ENCODE peak calls at places on chromosome 22, in five cellular contexts. I is NT2/D1, X is HepG2, G is H1, S is GM12878. P is an unnamed sample.

GRCh38 chr22:35514366-35514765 is 26.3 kb upstream of the RASD2 start:
- DNase-seq in I (no peak), S (no peak), X (no peak), G (no peak), P (no peak)

GRCh38 chr22:41405588-41405987 is 23.8 kb downstream of the TEF start:
- DNase-seq in S (no peak), I (no peak), G (no peak), X (no peak), P (no peak)

GRCh38 chr22:20904008-20904979 is 12.9 kb upstream of the CRKL start:
- DNase-seq in I (no peak), X (peak), G (no peak), S (no peak), P (no peak)

GRCh38 chr22:38727530-38728451 is 22.0 kb downstream of the GTPBP1 start:
- DNase-seq in I (no peak), X (no peak), S (no peak), G (no peak), P (no peak)

GRCh38 chr22:28736296-28737155 is 5.1 kb downstream of the CHEK2 start:
- DNase-seq in I (peak), G (no peak), S (no peak), X (no peak), P (no peak)

GRCh38 chr22:40046126-40046525 is 51.4 kb downstream of the FAM83F start:
- DNase-seq in G (no peak), X (no peak), I (no peak), S (no peak), P (no peak)

GRCh38 chr22:28988455-28988854 is 73.2 kb downstream of the C22orf31 start:
- DNase-seq in I (no peak), X (no peak), S (no peak), G (no peak), P (no peak)

GRCh38 chr22:35705141-35705540 is 12.5 kb upstream of the APOL5 start:
- DNase-seq in G (no peak), I (no peak), X (no peak), S (no peak), P (no peak)

GRCh38 chr22:23773247-23774113 is 831 bp downstream of the MMP11 start:
- DNase-seq in S (no peak), X (no peak), I (no peak), G (no peak), P (no peak)

GRCh38 chr22:44816141-44816540 is 63.8 kb downstream of the ARHGAP8 start:
- DNase-seq in X (no peak), I (no peak), S (no peak), G (no peak), P (no peak)

GRCh38 chr22:36753120-36753802 is 22.7 kb downstream of the IFT27 start:
- DNase-seq in G (no peak), S (no peak), X (no peak), I (no peak), P (no peak)

GRCh38 chr22:35349704-35350538 is 31.0 kb upstream of the HMOX1 start:
- DNase-seq in X (no peak), G (no peak), I (no peak), S (no peak), P (no peak)

GRCh38 chr22:44179196-44179988 is 1.3 kb upstream of the PARVG start:
- DNase-seq in X (no peak), G (no peak), I (no peak), S (no peak), P (no peak)

GRCh38 chr22:40585205-40585778 is 51.2 kb downstream of the MRTFA start:
- DNase-seq in I (no peak), G (no peak), X (no peak), S (no peak), P (no peak)

GRCh38 chr22:37172266-37173245 is 15.5 kb downstream of the C1QTNF6 start:
- DNase-seq in G (no peak), X (no peak), I (no peak), S (no peak), P (no peak)

GRCh38 chr22:44711701-44712100 is 9.7 kb downstream of the PRR5 start:
- DNase-seq in I (no peak), S (no peak), X (no peak), G (no peak), P (no peak)

GRCh38 chr22:47810505-47811500 is 1048.4 kb downstream of the TBC1D22A start:
- DNase-seq in I (no peak), S (no peak), X (no peak), G (no peak), P (no peak)
- TF ChIP-seq SUZ12 in I (no peak), S (no peak), X (no peak), G (no peak), P (no peak)

GRCh38 chr22:46878549-46878948 is 116.1 kb downstream of the TBC1D22A start:
- DNase-seq in X (no peak), S (no peak), G (no peak), I (no peak), P (peak)
- TF ChIP-seq SUZ12 in X (no peak), S (no peak), G (no peak), I (no peak), P (no peak)

GRCh38 chr22:16960220-16960883 is 47.7 kb downstream of the GAB4 start:
- DNase-seq in I (no peak), S (no peak), X (no peak), G (peak), P (peak)

GRCh38 chr22:16959345-16959930 is 48.6 kb downstream of the GAB4 start:
- DNase-seq in I (no peak), G (peak), S (no peak), X (no peak), P (peak)

GRCh38 chr22:16962501-16962900 is 45.5 kb downstream of the GAB4 start:
- DNase-seq in G (no peak), I (no peak), X (no peak), S (no peak), P (no peak)

GRCh38 chr22:16961477-16962186 is 46.4 kb downstream of the GAB4 start:
- DNase-seq in G (peak), S (no peak), X (no peak), I (no peak), P (peak)

GRCh38 chr22:16960884-16961249 is 47.2 kb downstream of the GAB4 start:
- DNase-seq in X (no peak), G (no peak), S (no peak), I (no peak), P (peak)
- TF ChIP-seq SUZ12 in X (no peak), G (no peak), S (no peak), I (no peak), P (no peak)

GRCh38 chr22:26890870-26891269 is 233.5 kb downstream of the MIAT start:
- DNase-seq in X (no peak), G (peak), I (no peak), S (no peak), P (no peak)

GRCh38 chr22:26893711-26894110 is 236.3 kb downstream of the MIAT start:
- DNase-seq in I (peak), G (peak), S (no peak), X (no peak), P (no peak)

GRCh38 chr22:26891431-26891830 is 234.0 kb downstream of the MIAT start:
- DNase-seq in G (no peak), I (no peak), S (no peak), X (no peak), P (no peak)

GRCh38 chr22:26893034-26893710 is 235.8 kb downstream of the MIAT start:
- DNase-seq in X (no peak), G (peak), S (no peak), I (no peak), P (no peak)

DNA sequence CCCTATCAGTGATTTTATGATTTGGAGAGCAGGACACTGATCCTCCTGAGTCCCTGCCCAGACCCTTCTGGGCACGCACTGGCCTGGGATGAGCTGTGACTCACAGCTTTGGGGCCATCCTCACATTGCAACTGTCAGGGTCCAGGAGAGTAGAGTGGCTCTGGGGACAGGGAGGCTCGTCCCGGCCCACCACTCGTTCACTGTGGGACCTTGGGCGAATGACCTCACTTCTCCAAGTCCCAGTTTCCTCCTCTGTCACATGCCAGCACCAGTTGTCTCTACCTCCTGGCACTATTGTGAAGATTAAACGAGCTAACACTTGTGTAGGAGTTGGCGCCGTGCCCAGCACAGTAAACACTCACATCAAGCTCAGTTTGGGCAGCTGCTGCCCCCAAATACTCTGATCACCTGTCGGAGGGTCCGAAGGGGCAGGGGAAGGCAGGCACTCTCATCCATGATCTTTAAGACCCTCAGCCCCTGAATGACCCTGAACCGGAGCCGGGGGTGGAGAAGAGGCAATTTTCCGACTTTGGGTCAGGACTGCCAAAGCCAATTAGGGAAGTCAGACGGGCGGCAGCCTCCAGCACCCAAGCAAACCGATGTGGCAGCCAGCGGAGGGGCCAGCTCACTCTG is 235.1 kb downstream of the MIAT start:
- DNase-seq in G (peak), S (no peak), X (no peak), I (no peak), P (no peak)
- TF ChIP-seq SUZ12 in G (no peak), S (no peak), X (no peak), I (no peak), P (no peak)

GRCh38 chr22:48941903-48942625 is 885.6 kb downstream of the BRD1 start:
- DNase-seq in I (no peak), S (no peak), X (no peak), G (peak), P (no peak)
- TF ChIP-seq SUZ12 in I (no peak), S (no peak), X (no peak), G (no peak), P (no peak)

DNA sequence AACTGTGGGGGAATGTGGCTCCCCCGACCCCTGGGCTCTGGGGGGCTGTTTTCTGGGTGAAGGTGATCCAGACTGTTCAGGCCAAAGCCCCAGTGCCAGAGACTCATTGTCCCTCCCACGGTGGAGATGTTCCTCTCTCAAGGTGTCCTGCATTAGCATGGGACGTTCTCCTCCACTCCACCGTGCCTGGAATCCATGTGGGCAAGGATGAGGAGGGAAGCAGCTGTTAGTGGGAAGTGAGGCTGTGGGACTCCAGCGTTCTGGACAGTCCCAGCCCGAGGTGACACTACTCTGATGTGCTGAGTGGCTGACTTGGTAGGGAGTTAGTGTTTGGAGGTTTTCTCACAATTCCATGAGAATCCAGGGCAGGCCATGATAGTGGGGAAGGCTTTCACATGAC is 31.4 kb upstream of the CLDN5 start:
- DNase-seq in I (no peak), S (no peak), G (no peak), X (no peak), P (no peak)
- TF ChIP-seq SUZ12 in I (no peak), S (no peak), G (no peak), X (no peak), P (no peak)

GRCh38 chr22:43158778-43159483 is 7.6 kb downstream of the TSPO start:
- DNase-seq in S (no peak), X (no peak), I (no peak), G (no peak), P (no peak)

GRCh38 chr22:43162412-43163150 is 11.2 kb downstream of the TSPO start:
- DNase-seq in I (no peak), S (no peak), X (no peak), G (no peak), P (no peak)

GRCh38 chr22:43157874-43158546 is 6.7 kb downstream of the TSPO start:
- DNase-seq in G (no peak), X (no peak), S (no peak), I (no peak), P (no peak)

GRCh38 chr22:43160497-43161126 is 9.3 kb downstream of the TSPO start:
- DNase-seq in S (no peak), I (no peak), X (no peak), G (no peak), P (no peak)

DNA sequence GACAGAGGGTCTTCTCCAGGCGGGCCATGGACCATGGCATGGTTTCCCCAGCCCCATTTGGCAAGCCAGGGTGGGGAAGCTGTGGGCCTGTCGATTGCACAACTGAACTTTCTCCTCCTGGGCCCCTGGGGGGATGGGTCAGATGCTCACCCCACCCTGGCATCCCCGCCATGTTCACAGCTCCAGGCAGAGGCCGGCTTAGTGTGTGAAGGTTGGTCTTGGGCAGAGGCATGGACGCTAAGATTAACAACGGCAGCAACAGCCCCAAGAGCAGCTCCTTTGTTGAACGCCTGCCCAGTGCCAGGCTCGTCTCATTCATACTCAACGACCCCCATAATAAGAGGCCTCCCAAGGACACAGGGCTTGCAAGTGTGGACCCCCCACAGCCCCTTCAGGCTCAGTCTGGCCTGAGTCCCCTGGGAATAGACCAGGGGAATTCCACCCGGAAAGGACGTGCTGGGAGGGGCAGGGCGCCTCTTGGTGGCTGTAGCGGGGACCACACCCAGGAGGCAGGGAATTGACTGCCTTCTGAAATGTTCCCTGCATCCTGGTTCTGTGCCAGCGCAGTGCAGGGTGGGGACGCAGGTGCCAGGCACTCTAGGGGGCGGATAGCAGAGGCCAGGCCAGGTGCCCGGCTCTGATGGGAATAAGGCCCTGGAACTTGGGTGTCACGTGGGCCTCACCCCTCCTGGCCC is 8.3 kb downstream of the TSPO start:
- DNase-seq in S (no peak), X (no peak), I (no peak), G (peak), P (peak)
- TF ChIP-seq SUZ12 in S (no peak), X (no peak), I (no peak), G (no peak), P (no peak)

GRCh38 chr22:31800065-31800464 is 46.2 kb downstream of the DEPDC5 start:
- DNase-seq in G (no peak), X (no peak), I (no peak), S (no peak), P (no peak)
- TF ChIP-seq SUZ12 in G (no peak), X (no peak), I (no peak), S (no peak), P (no peak)

GRCh38 chr22:46062232-46062615 is 85.3 kb upstream of the WNT7B start:
- DNase-seq in I (no peak), S (no peak), X (no peak), G (no peak), P (no peak)

GRCh38 chr22:46062971-46063631 is 86.1 kb upstream of the WNT7B start:
- DNase-seq in I (no peak), S (no peak), G (no peak), X (no peak), P (no peak)

GRCh38 chr22:46064966-46065666 is 85.2 kb upstream of the PPARA start:
- DNase-seq in S (no peak), G (no peak), I (no peak), X (no peak), P (no peak)

GRCh38 chr22:46064236-46064965 is 85.9 kb upstream of the PPARA start:
- DNase-seq in I (no peak), G (no peak), S (no peak), X (no peak), P (no peak)

DNA sequence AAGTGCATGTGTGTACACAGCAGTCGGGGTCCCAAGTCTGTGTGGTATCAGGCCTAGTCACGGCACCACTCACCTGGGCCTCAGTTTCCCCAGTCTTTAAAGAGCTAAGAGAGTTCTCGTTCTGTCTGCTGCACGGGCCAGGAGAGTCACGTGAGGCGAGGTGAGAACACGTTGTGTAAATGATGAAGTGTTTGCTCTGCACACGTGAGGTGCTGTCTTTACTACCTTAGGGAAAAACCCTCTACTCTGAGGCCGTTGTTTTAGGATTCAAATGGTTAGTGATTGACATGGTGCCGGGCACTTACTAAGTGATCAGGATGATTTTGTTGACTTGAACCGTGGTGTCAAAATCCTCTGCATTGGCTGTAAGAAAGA is 86.5 kb upstream of the PPARA start:
- DNase-seq in G (no peak), S (no peak), I (no peak), X (no peak), P (no peak)
- TF ChIP-seq SUZ12 in G (no peak), S (no peak), I (no peak), X (no peak), P (no peak)

DNA sequence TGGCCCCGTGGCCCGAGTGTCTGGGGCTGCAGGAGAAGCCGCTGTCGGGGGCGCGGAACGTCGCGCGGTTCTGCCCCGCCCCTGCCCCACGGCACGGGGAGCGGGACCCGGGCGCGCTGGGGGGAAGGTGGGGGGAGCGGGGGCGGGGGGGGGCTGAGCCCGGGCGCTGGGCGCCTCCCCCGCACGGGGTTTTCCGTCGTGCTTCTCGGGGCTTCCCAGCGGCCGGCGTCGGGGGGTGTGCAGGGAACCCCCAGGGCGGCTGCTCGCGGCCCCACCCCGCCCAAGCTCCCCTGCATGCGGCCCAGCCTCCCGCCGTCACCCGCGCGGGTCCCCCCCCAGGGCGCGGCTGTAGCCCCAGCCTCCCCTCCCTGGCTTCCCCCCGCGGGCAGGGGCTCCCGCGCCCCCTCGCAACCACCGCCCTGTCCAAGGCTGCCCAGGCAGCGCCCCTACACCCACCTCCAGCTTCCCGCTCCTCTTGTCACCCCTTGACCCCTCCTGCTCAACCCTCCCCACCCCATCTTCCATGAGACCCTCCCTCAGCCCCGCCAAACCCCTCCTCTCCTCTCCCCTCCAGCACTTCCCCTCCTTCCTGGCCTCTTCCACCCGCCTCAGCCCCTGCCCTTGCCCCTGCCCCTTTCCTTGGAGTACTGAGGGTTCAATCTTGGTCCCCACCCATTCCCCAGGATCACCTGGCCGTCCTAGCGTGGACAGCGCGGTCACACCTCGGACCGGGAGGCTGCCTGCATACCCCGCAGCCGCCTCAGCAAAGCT is 1.7 kb downstream of the IL17REL start:
- DNase-seq in S (no peak), I (no peak), G (peak), X (no peak), P (no peak)
- TF ChIP-seq SUZ12 in S (no peak), I (no peak), G (no peak), X (no peak), P (no peak)